ENCODE peak calls at places on chromosome 12, in nine cellular contexts. W is endodermal cell, H is colonic mucosa, M is AG04450, U is uterus, X is ascending aorta, V is gastrocnemius medialis, F is left ventricle myocardium inferior, K is WERI-Rb-1. P is an unnamed sample.

GRCh38 chr12:20109667-20110066 is 258.7 kb upstream of the PDE3A start:
- DNase-seq in W (no peak), H (no peak), M (no peak), U (no peak), X (no peak), V (no peak), F (no peak), K (no peak), P (no peak)

GRCh38 chr12:68976304-68976915 is 43.4 kb upstream of the CPM start:
- DNase-seq in W (no peak), H (no peak), M (no peak), U (no peak), X (no peak), V (no peak), F (no peak), K (no peak), P (no peak)

GRCh38 chr12:123070267-123071081 is 80.4 kb downstream of the PITPNM2 start:
- DNase-seq in W (no peak), H (no peak), M (no peak), U (no peak), X (no peak), V (no peak), F (no peak), K (no peak), P (no peak)

GRCh38 chr12:29799591-29799990 is 15.8 kb upstream of the TMTC1 start:
- DNase-seq in W (no peak), H (no peak), M (no peak), U (no peak), X (no peak), V (no peak), F (no peak), K (no peak), P (no peak)

GRCh38 chr12:67471810-67472209 is 176.7 kb upstream of the DYRK2 start:
- DNase-seq in W (no peak), H (no peak), M (no peak), U (no peak), X (no peak), V (no peak), F (peak; percentile 28), K (no peak), P (no peak)

GRCh38 chr12:54378791-54379400 is 5.6 kb downstream of the ZNF385A start:
- DNase-seq in W (peak; percentile 94), H (peak; percentile 73), M (no peak), U (peak; percentile 49), X (no peak), V (no peak), F (peak; percentile 81), K (peak; percentile 57), P (no peak)

GRCh38 chr12:12676605-12677004 is 19.4 kb downstream of the GPR19 start:
- DNase-seq in W (peak; percentile 74), H (no peak), M (no peak), U (no peak), X (no peak), V (no peak), F (no peak), K (no peak), P (no peak)

GRCh38 chr12:47082963-47083621 is 3.3 kb upstream of the AMIGO2 start:
- DNase-seq in W (peak; percentile 53), H (no peak), M (peak; percentile 57), U (no peak), X (no peak), V (no peak), F (no peak), K (no peak), P (no peak)

GRCh38 chr12:40794087-40794486 is 101.8 kb downstream of the CNTN1 start:
- DNase-seq in W (no peak), H (no peak), M (no peak), U (no peak), X (no peak), V (no peak), F (no peak), K (no peak), P (no peak)

GRCh38 chr12:2697057-2697456 is 97.7 kb upstream of the FKBP4 start:
- DNase-seq in W (no peak), H (no peak), M (no peak), U (no peak), X (no peak), V (no peak), F (no peak), K (peak; percentile 42), P (no peak)

GRCh38 chr12:7495136-7495535 is 8.4 kb downstream of the CD163 start:
- DNase-seq in W (no peak), H (no peak), M (no peak), U (no peak), X (no peak), V (no peak), F (no peak), K (no peak), P (no peak)

GRCh38 chr12:3668479-3669165 is 84.3 kb downstream of the CRACR2A start:
- DNase-seq in W (no peak), H (no peak), M (no peak), U (no peak), X (no peak), V (no peak), F (peak; percentile 33), K (no peak), P (no peak)

GRCh38 chr12:44077293-44077692 is 241.4 kb downstream of the TMEM117 start:
- DNase-seq in W (no peak), H (no peak), M (no peak), U (no peak), X (no peak), V (no peak), F (no peak), K (no peak), P (no peak)

GRCh38 chr12:44078273-44078672 is 242.4 kb downstream of the TMEM117 start:
- DNase-seq in W (no peak), H (no peak), M (no peak), U (no peak), X (no peak), V (no peak), F (no peak), K (no peak), P (no peak)

DNA sequence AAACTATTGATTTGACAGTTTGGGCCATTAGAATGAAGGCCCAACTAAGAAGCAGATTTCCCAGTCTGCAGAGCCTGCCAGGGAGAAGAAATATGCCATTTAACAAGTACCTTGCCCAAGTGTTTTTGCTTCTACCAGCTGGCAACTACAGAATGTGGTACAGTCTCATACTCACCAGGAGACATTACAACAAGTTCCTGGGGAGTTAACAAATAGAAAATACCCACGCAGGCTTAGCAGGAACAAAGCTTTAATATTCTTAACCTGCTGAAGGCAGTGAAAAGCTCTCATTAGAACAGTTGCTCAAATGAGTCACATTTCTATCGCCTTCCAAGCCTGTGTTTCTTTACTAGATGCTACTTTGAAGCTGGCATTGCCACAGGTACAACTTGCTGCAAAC is 241.0 kb downstream of the TMEM117 start:
- DNase-seq in W (no peak), H (no peak), M (no peak), U (no peak), X (no peak), V (no peak), F (no peak), K (no peak), P (no peak)
- TF ChIP-seq CTCF in W (no peak), H (no peak), M (no peak), U (no peak), X (no peak), V (no peak), F (no peak), K (no peak), P (no peak)

DNA sequence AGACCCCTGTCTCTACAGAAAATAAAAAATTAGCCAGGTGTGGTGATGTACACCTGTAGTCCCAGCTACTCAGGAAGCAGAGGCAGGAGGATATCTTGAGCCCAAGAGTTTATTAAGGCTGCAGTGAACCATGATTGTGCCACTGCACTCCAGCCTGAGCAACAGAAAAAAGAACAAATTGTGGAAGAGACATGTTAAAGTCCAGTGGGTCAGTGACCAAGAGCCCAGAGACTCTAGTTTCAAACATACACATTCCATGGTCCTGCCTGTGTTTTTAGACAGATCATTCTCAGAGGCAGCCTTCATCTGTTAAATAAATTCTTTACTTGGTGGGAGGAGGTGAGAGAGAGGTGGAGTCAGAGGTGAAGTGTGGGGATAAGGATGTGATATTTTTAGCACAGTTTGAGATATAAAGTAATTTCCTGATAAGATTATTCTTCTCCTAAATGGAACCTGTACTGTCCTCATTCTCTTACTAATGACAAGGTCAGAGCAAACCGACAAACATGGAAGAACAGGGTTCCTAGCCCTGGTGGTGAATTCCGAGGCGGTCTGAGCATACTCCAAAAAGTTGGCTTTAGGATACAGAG is 48.7 kb downstream of the RASSF3 start:
- DNase-seq in W (no peak), H (no peak), M (no peak), U (no peak), X (no peak), V (no peak), F (no peak), K (no peak), P (no peak)
- H3K27ac ChIP-seq in W (no peak overlapping the region), H (no peak overlapping the region), M (no peak overlapping the region), U (peak overlapping the region; percentile 82), X (peak overlapping the region; percentile 84), V (no peak overlapping the region), F (peak overlapping the region; percentile 74), K (no peak overlapping the region), P (peak overlapping the region; percentile 74)

GRCh38 chr12:10716704-10717315 is 6.3 kb downstream of the YBX3 start:
- DNase-seq in W (peak; percentile 87), H (peak; percentile 88), M (peak; percentile 62), U (peak; percentile 84), X (peak; percentile 95), V (peak; percentile 91), F (peak; percentile 78), K (peak; percentile 62), P (peak; percentile 79)

GRCh38 chr12:10718279-10718821 is 4.8 kb downstream of the YBX3 start:
- DNase-seq in W (no peak), H (no peak), M (peak; percentile 68), U (no peak), X (no peak), V (peak; percentile 69), F (no peak), K (peak; percentile 16), P (no peak)

GRCh38 chr12:10716277-10716676 is 6.8 kb downstream of the YBX3 start:
- DNase-seq in W (no peak), H (no peak), M (no peak), U (no peak), X (no peak), V (no peak), F (no peak), K (no peak), P (no peak)

GRCh38 chr12:10715491-10715890 is 7.6 kb downstream of the YBX3 start:
- DNase-seq in W (no peak), H (no peak), M (no peak), U (no peak), X (no peak), V (no peak), F (no peak), K (no peak), P (no peak)

DNA sequence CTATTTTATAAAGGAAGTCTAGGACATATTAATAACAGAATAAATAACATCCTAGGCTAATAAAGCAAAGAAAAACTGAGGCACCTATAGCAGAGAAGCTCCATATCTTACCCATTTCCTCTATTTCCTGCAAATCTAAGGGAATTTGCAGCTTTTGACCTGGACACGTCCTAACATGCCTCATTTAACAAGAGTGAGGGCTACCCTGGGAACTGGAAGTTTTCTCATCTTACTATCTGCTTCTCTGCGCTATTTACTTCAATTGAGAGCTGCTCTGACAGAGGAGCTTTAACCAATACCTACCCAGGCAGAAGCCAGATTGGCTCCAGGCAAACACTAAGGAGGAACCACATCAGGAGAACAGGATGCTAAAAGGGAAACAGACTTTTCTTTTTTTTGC is 5.7 kb downstream of the YBX3 start:
- DNase-seq in W (peak; percentile 59), H (no peak), M (no peak), U (no peak), X (no peak), V (no peak), F (no peak), K (no peak), P (no peak)
- H3K4me3 ChIP-seq in W (peak overlapping the region; percentile 96), H (no peak overlapping the region), M (peak overlapping the region; percentile 45), U (no peak overlapping the region), X (peak overlapping the region; percentile 23), V (peak overlapping the region; percentile 83), F (peak overlapping the region; percentile 96), K (no peak overlapping the region), P (peak overlapping the region; percentile 23)

GRCh38 chr12:106240821-106241220 is 7.0 kb downstream of the CKAP4 start:
- DNase-seq in W (no peak), H (no peak), M (no peak), U (no peak), X (no peak), V (no peak), F (no peak), K (no peak), P (no peak)
- TF ChIP-seq CTCF in W (no peak), H (no peak), M (no peak), U (no peak), X (no peak), V (no peak), F (no peak), K (no peak), P (no peak)